ENCODE peak calls at places on chromosomes 12 and 14, in nine cellular contexts. B, R, F, K, W, T, A, H and I are unnamed samples. For H3K4me1, the result is how much of the 10 kb centered on the place peaks cover.

GRCh38 chr14:34252227-34252626 is 209.8 kb downstream of the SPTSSA start:
- DNase-seq in B (peak), R (no peak), F (no peak), K (no peak), W (no peak), T (no peak), A (no peak), H (no peak), I (no peak)

GRCh38 chr14:61965030-61965745 is 203.0 kb downstream of the SNAPC1 start:
- DNase-seq in B (peak), R (no peak), F (no peak), K (no peak), W (no peak), T (no peak), A (no peak), H (no peak), I (no peak)

GRCh38 chr12:92297405-92297804 is 151.8 kb upstream of the BTG1 start:
- DNase-seq in B (no peak), R (no peak), F (no peak), K (no peak), W (no peak), T (no peak), A (no peak), H (no peak), I (no peak)

GRCh38 chr12:132277374-132277801 is 52.0 kb downstream of the GALNT9 start:
- DNase-seq in B (no peak), R (no peak), F (no peak), K (no peak), W (peak), T (no peak), A (peak), H (no peak), I (no peak)

GRCh38 chr12:51779876-51780275 is 68.6 kb downstream of the FIGNL2 start:
- DNase-seq in B (no peak), R (no peak), F (no peak), K (no peak), W (no peak), T (no peak), A (no peak), H (no peak), I (no peak)

GRCh38 chr12:100110276-100110675 is 32.4 kb downstream of the BLTP3B start:
- DNase-seq in B (no peak), R (no peak), F (no peak), K (no peak), W (no peak), T (no peak), A (no peak), H (no peak), I (no peak)

GRCh38 chr14:68774771-68775613 is 17.9 kb downstream of the ZFP36L1 start:
- DNase-seq in B (peak), R (no peak), F (no peak), K (no peak), W (no peak), T (no peak), A (no peak), H (no peak), I (no peak)

GRCh38 chr14:73896521-73896920 is 9.9 kb downstream of the ZNF410 start:
- DNase-seq in B (no peak), R (no peak), F (no peak), K (no peak), W (no peak), T (no peak), A (no peak), H (no peak), I (no peak)

GRCh38 chr12:89389755-89390661 is 37.7 kb upstream of the DUSP6 start:
- DNase-seq in B (no peak), R (no peak), F (no peak), K (no peak), W (no peak), T (no peak), A (no peak), H (no peak), I (peak)

GRCh38 chr14:56855891-56856461 is 45.7 kb upstream of the OTX2 start:
- DNase-seq in B (no peak), R (no peak), F (no peak), K (no peak), W (no peak), T (no peak), A (no peak), H (no peak), I (peak)

GRCh38 chr12:65670775-65671174 is 153.5 kb upstream of the HMGA2 start:
- DNase-seq in B (peak), R (no peak), F (no peak), K (no peak), W (no peak), T (no peak), A (no peak), H (no peak), I (no peak)

GRCh38 chr12:5914387-5915149 is 30.5 kb downstream of the ANO2 start:
- DNase-seq in B (no peak), R (no peak), F (no peak), K (no peak), W (no peak), T (no peak), A (no peak), H (no peak), I (no peak)

GRCh38 chr12:66662729-66663128 is 16.1 kb downstream of the GRIP1 start:
- DNase-seq in B (peak), R (no peak), F (no peak), K (no peak), W (no peak), T (no peak), A (no peak), H (no peak), I (peak)

GRCh38 chr12:25436206-25436912 is 116.7 kb downstream of the LMNTD1 start:
- DNase-seq in B (peak), R (peak), F (no peak), K (peak), W (no peak), T (peak), A (peak), H (peak), I (peak)

GRCh38 chr12:93135286-93136239 is 206.5 kb upstream of the EEA1 start:
- DNase-seq in B (peak), R (no peak), F (no peak), K (no peak), W (no peak), T (no peak), A (no peak), H (no peak), I (no peak)

GRCh38 chr12:47214771-47215170 is 135.0 kb upstream of the AMIGO2 start:
- DNase-seq in B (no peak), R (no peak), F (no peak), K (no peak), W (no peak), T (no peak), A (no peak), H (no peak), I (no peak)

GRCh38 chr14:94132285-94132887 is 3.0 kb upstream of the IFI27L2 start:
- DNase-seq in B (peak), R (peak), F (no peak), K (peak), W (no peak), T (peak), A (peak), H (peak), I (peak)

GRCh38 chr14:55707365-55707804 is 127.4 kb downstream of the KTN1 start:
- DNase-seq in B (peak), R (peak), F (no peak), K (no peak), W (no peak), T (no peak), A (no peak), H (no peak), I (peak)

GRCh38 chr14:47227051-47227600 is 448.3 kb downstream of the MDGA2 start:
- DNase-seq in B (no peak), R (no peak), F (no peak), K (no peak), W (no peak), T (no peak), A (no peak), H (no peak), I (no peak)

GRCh38 chr14:52011557-52011956 is 22.2 kb downstream of the RTRAF start:
- DNase-seq in B (no peak), R (no peak), F (no peak), K (no peak), W (no peak), T (no peak), A (no peak), H (no peak), I (no peak)

GRCh38 chr14:92570863-92571262 is 57.3 kb downstream of the RIN3 start:
- DNase-seq in B (no peak), R (no peak), F (no peak), K (no peak), W (no peak), T (no peak), A (no peak), H (no peak), I (peak)

GRCh38 chr12:132108211-132108832 is 35.8 kb downstream of the DDX51 start:
- DNase-seq in B (no peak), R (no peak), F (no peak), K (no peak), W (no peak), T (no peak), A (no peak), H (no peak), I (no peak)

GRCh38 chr12:18849080-18849479 is 111.2 kb downstream of the CAPZA3 start:
- DNase-seq in B (peak), R (no peak), F (no peak), K (no peak), W (no peak), T (no peak), A (no peak), H (no peak), I (no peak)

DNA sequence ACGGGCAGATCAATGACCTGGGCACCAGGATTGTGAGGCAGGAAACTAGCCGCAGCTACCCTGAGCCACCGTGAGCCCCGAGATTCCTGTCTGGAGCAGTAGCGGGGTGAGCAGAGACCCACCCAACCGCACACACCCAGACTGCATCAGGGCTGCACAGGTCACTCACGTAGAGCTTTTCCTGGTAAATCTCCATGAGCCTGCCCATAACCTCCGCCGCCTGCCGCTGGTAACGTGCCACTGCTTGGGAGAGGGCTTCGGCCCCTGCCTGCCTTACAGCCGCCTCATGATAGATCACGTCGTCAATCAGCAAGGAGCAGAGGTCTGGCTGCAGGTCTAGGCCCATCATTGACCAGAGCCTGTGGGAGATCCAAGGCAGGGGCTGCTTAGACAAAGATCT is 38.5 kb upstream of the RAB35 start:
- DNase-seq in B (no peak), R (no peak), F (no peak), K (no peak), W (no peak), T (no peak), A (no peak), H (no peak), I (no peak)
- H3K27ac ChIP-seq in B (no peak), R (no peak), F (no peak), K (no peak), W (no peak), T (no peak), A (no peak), H (no peak), I (no peak)

GRCh38 chr12:113479578-113480335 is 8.1 kb upstream of the LHX5 start:
- DNase-seq in B (no peak), R (no peak), F (no peak), K (peak), W (no peak), T (peak), A (peak), H (peak), I (no peak)

GRCh38 chr12:113479193-113479577 is 7.5 kb upstream of the LHX5 start:
- DNase-seq in B (no peak), R (no peak), F (no peak), K (no peak), W (no peak), T (no peak), A (no peak), H (no peak), I (no peak)

GRCh38 chr12:113477171-113477841 is 5.6 kb upstream of the LHX5 start:
- DNase-seq in B (no peak), R (no peak), F (no peak), K (no peak), W (no peak), T (no peak), A (no peak), H (no peak), I (no peak)

GRCh38 chr12:113477842-113478215 is 6.2 kb upstream of the LHX5 start:
- DNase-seq in B (no peak), R (no peak), F (no peak), K (no peak), W (no peak), T (no peak), A (no peak), H (no peak), I (no peak)

GRCh38 chr12:113478351-113479011 is 6.8 kb upstream of the LHX5 start:
- DNase-seq in B (no peak), R (no peak), F (no peak), K (no peak), W (no peak), T (no peak), A (no peak), H (no peak), I (no peak)
- H3K4me1 ChIP-seq in B (under half), R (under half), F (under half), K (under half), W (under half), T (under half), A (under half), H (under half), I (under half)

GRCh38 chr12:109308534-109309440 is at the start of gene FOXN4:
- DNase-seq in B (no peak), R (peak), F (no peak), K (no peak), W (no peak), T (no peak), A (no peak), H (no peak), I (no peak)
- H3K4me3 ChIP-seq in B (peak), R (peak), F (peak), K (no peak), W (peak), T (peak), A (peak), H (peak), I (no peak)

DNA sequence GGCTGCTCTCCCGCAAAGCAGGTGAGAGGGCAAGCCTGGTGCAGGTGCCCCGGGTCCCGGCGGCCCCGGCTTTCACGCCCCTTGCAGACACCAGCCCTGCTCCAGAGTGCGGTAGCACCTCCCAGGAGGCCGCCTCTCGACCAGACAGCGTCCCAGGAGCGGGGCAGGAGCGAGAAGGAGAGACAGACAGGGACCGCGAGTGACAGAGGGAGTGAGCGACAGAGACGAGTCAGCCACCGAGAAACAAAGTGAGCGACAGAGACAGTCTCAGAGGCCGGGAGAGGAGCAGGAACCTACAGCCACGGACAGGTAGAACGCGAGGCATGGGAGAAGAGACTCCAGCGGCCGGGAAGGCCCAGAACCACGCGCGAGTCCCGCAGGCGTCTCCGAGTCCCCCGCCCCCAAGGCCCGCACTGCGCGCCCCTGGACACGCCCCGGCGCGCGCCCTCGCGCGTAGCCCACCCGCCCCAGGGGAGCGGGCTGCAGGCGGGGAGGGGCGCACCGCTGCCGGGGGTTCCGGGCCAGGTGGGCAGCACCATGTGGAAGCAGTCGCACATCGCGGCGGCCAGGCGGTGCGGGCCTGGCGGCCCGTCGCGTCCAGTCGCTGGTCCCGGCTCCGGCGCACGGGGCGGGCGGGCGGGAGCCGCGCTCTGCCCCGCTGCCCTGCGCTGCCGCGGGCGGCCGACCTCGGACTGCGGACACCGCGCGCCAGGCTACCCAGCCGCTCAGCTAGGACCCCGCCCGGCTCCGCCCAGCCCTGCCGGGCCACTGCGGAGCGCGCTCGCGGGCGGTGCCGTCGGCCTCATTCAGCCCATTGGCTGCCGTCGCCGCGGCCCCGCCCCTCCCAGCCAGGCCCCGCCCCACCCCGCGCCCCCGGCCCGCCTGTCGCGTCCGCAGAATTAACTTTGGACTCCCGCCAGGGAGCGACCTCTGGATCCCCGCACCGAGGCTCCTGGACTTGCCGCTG is at the start of gene AHNAK2:
- DNase-seq in B (peak), R (no peak), F (no peak), K (peak), W (peak), T (peak), A (peak), H (peak), I (peak)
- H3K27ac ChIP-seq in B (no peak), R (no peak), F (peak), K (no peak), W (no peak), T (no peak), A (no peak), H (no peak), I (no peak)

DNA sequence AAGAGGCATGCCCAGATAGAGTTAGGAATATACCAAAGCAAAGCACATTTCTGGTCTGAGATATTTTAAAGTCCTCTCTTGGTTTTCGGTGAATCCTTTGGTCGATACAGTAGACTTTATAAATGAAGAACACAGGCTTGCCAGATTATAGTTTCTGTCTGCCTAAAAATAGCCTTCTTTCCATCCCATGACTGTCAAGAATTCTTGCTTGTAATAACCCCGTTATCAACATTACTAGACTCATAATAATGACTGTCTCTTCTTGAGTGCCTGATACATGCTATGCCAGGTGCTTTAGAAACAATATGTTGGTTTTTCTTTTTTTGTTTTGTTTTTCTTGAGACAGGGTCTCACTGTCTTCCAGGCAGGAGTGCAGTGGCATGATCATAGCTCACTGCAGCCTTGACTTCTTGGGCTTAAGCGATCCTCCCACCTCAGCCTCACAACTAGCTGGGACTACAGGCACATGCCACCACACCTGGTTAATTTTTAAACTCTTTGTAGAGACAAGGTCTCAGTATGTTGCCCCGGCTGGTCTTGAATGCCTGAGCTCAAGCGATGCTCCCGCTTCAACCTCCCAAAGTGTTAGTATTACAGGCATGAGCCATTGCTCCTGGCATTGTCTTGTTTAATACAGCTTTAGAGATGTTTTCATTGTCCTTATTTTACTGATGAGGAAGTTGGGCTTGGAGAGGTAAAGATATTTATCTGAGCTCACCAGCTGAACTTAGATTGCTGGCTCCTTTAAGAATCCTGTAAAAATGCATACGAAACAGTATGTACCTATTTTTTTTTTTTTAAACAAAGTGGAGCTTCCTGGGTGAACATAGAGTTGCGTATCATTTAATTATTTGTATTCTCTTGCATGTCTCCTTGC is 30.4 kb downstream of the CHST11 start:
- DNase-seq in B (no peak), R (no peak), F (no peak), K (no peak), W (no peak), T (no peak), A (no peak), H (no peak), I (no peak)
- H3K4me1 ChIP-seq in B (under half), R (half or more), F (under half), K (under half), W (under half), T (under half), A (under half), H (half or more), I (under half)

DNA sequence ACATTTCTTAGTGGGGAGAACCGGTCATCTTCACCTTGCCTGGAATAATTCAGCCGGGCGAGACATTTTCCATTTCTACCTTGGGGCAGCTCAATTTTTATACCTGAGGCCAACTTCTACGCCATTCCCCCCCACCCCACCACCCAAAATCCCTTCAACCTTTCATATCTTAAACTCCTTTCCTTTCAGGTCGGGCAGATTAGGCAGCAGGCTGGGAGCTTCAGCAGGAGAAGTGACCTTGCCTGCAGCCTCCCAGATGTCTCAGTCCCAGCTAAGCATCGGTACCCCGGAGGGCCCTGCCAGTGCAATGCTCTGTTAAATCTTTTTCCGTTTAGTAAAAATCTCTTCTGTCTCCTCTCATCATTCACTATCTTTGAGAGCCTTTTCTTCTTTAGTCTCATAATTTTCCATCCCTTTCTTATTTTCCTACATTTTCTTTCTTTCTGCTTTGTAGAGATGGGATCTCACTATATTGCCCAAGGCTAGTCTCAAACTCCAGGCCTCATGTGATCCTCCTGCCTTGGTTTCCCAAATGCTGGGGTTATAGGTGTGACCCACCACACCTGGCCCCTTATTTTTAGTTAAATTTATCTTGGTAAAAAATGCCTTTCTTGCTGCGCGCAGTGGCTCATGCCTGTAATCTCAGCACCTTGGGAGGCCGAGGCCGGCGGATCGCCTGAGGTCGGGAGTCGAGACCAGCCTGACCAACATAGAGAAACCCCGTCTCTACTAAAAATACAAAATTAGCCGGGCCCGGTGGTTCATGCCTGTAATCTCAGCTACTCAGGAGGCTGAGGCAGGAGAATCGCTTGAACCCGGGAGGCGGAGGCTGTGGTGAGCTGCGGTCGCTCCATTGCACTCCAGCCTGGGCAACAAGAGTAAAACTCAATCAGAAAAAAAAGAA is 1.2 kb downstream of the SLC2A3 start:
- DNase-seq in B (no peak), R (no peak), F (no peak), K (no peak), W (no peak), T (no peak), A (no peak), H (no peak), I (no peak)
- H3K4me3 ChIP-seq in B (no peak), R (peak), F (peak), K (no peak), W (peak), T (peak), A (peak), H (peak), I (peak)

GRCh38 chr14:63295231-63295685 is 23.5 kb downstream of the GPHB5 start:
- DNase-seq in B (no peak), R (no peak), F (no peak), K (no peak), W (no peak), T (no peak), A (peak), H (no peak), I (no peak)
- H3K27ac ChIP-seq in B (no peak), R (no peak), F (peak), K (no peak), W (peak), T (no peak), A (peak), H (no peak), I (peak)